ENCODE peak calls at places on chromosomes 11 and 22, in seven cellular contexts. One of them, this sample, is unnamed.

GRCh38 chr11:63567044-63567840 is 4.1 kb upstream of the PLAAT2 start:
- DNase-seq in SK-N-SH: no peak
- DNase-seq in brain microvascular endothelial cell: peak
- DNase-seq in A673: peak
- DNase-seq in uterus: no peak
- DNase-seq in H9: peak
- DNase-seq in cardiac muscle cell: peak
- DNase-seq in this sample: no peak

GRCh38 chr11:88555829-88556202 is 218.3 kb upstream of the CTSC start:
- DNase-seq in SK-N-SH: no peak
- DNase-seq in brain microvascular endothelial cell: no peak
- DNase-seq in A673: no peak
- DNase-seq in uterus: no peak
- DNase-seq in H9: no peak
- DNase-seq in cardiac muscle cell: no peak
- DNase-seq in this sample: no peak

GRCh38 chr11:78647266-78647915 is 72.7 kb upstream of the NARS2 start:
- DNase-seq in SK-N-SH: peak
- DNase-seq in brain microvascular endothelial cell: no peak
- DNase-seq in A673: no peak
- DNase-seq in uterus: no peak
- DNase-seq in H9: no peak
- DNase-seq in cardiac muscle cell: no peak
- DNase-seq in this sample: no peak

GRCh38 chr11:66313321-66314185 is 3.3 kb downstream of the CD248 start:
- DNase-seq in SK-N-SH: peak
- DNase-seq in brain microvascular endothelial cell: no peak
- DNase-seq in A673: no peak
- DNase-seq in uterus: peak
- DNase-seq in H9: peak
- DNase-seq in cardiac muscle cell: peak
- DNase-seq in this sample: no peak

GRCh38 chr11:130299978-130300377 is 14.7 kb downstream of the ZBTB44 start:
- DNase-seq in SK-N-SH: no peak
- DNase-seq in brain microvascular endothelial cell: no peak
- DNase-seq in A673: no peak
- DNase-seq in uterus: no peak
- DNase-seq in H9: no peak
- DNase-seq in cardiac muscle cell: no peak
- DNase-seq in this sample: no peak

GRCh38 chr22:45878051-45878764 is 98.8 kb downstream of the WNT7B start:
- DNase-seq in SK-N-SH: no peak
- DNase-seq in brain microvascular endothelial cell: no peak
- DNase-seq in A673: no peak
- DNase-seq in uterus: peak
- DNase-seq in H9: peak
- DNase-seq in cardiac muscle cell: peak
- DNase-seq in this sample: no peak

GRCh38 chr11:69485337-69486041 is 4.0 kb downstream of the LINC01488 start:
- DNase-seq in SK-N-SH: no peak
- DNase-seq in brain microvascular endothelial cell: no peak
- DNase-seq in A673: no peak
- DNase-seq in uterus: no peak
- DNase-seq in H9: no peak
- DNase-seq in cardiac muscle cell: no peak
- DNase-seq in this sample: no peak

GRCh38 chr11:14916403-14916802 is 24.4 kb upstream of the CYP2R1 start:
- DNase-seq in SK-N-SH: no peak
- DNase-seq in brain microvascular endothelial cell: no peak
- DNase-seq in A673: no peak
- DNase-seq in uterus: no peak
- DNase-seq in H9: no peak
- DNase-seq in cardiac muscle cell: no peak
- DNase-seq in this sample: no peak

GRCh38 chr22:49825436-49825835 is 2.2 kb downstream of the BRD1 start:
- DNase-seq in SK-N-SH: no peak
- DNase-seq in brain microvascular endothelial cell: peak
- DNase-seq in A673: no peak
- DNase-seq in uterus: no peak
- DNase-seq in H9: no peak
- DNase-seq in cardiac muscle cell: no peak
- DNase-seq in this sample: no peak

GRCh38 chr11:103794262-103794661 is 242.2 kb upstream of the DDI1 start:
- DNase-seq in SK-N-SH: no peak
- DNase-seq in brain microvascular endothelial cell: peak
- DNase-seq in A673: no peak
- DNase-seq in uterus: no peak
- DNase-seq in H9: no peak
- DNase-seq in cardiac muscle cell: no peak
- DNase-seq in this sample: no peak

GRCh38 chr22:37228106-37229011 is 15.7 kb downstream of the RAC2 start:
- DNase-seq in SK-N-SH: no peak
- DNase-seq in brain microvascular endothelial cell: no peak
- DNase-seq in A673: no peak
- DNase-seq in uterus: no peak
- DNase-seq in H9: no peak
- DNase-seq in cardiac muscle cell: no peak
- DNase-seq in this sample: no peak

GRCh38 chr11:111460340-111460739 is 51.8 kb downstream of the BTG4 start:
- DNase-seq in SK-N-SH: no peak
- DNase-seq in brain microvascular endothelial cell: no peak
- DNase-seq in A673: no peak
- DNase-seq in uterus: no peak
- DNase-seq in H9: no peak
- DNase-seq in cardiac muscle cell: no peak
- DNase-seq in this sample: no peak

GRCh38 chr11:62034045-62034355 is 66.6 kb upstream of the FTH1 start:
- DNase-seq in SK-N-SH: no peak
- DNase-seq in brain microvascular endothelial cell: no peak
- DNase-seq in A673: no peak
- DNase-seq in uterus: no peak
- DNase-seq in H9: no peak
- DNase-seq in cardiac muscle cell: no peak
- DNase-seq in this sample: no peak

GRCh38 chr11:60334005-60334620 is 7.1 kb downstream of the MS4A6E start:
- DNase-seq in SK-N-SH: peak
- DNase-seq in brain microvascular endothelial cell: peak
- DNase-seq in A673: peak
- DNase-seq in uterus: no peak
- DNase-seq in H9: peak
- DNase-seq in cardiac muscle cell: peak
- DNase-seq in this sample: peak

GRCh38 chr11:567629-568258 is 7.0 kb downstream of the RASSF7 start:
- DNase-seq in SK-N-SH: no peak
- DNase-seq in brain microvascular endothelial cell: no peak
- DNase-seq in A673: no peak
- DNase-seq in uterus: no peak
- DNase-seq in H9: no peak
- DNase-seq in cardiac muscle cell: no peak
- DNase-seq in this sample: no peak

GRCh38 chr11:9138612-9139579 is 47.5 kb upstream of the SCUBE2 start:
- DNase-seq in SK-N-SH: no peak
- DNase-seq in brain microvascular endothelial cell: peak
- DNase-seq in A673: peak
- DNase-seq in uterus: no peak
- DNase-seq in H9: no peak
- DNase-seq in cardiac muscle cell: no peak
- DNase-seq in this sample: no peak

GRCh38 chr11:120169981-120170698 is 32.2 kb upstream of the TRIM29 start:
- DNase-seq in SK-N-SH: no peak
- DNase-seq in brain microvascular endothelial cell: no peak
- DNase-seq in A673: no peak
- DNase-seq in uterus: no peak
- DNase-seq in H9: no peak
- DNase-seq in cardiac muscle cell: no peak
- DNase-seq in this sample: no peak

GRCh38 chr22:24772493-24773220 is 1.9 kb downstream of the PIWIL3 start:
- DNase-seq in SK-N-SH: peak
- DNase-seq in brain microvascular endothelial cell: peak
- DNase-seq in A673: peak
- DNase-seq in uterus: no peak
- DNase-seq in H9: peak
- DNase-seq in cardiac muscle cell: peak
- DNase-seq in this sample: no peak
- TF ChIP-seq CTCF in SK-N-SH: peak
- TF ChIP-seq CTCF in brain microvascular endothelial cell: peak
- TF ChIP-seq CTCF in A673: peak
- TF ChIP-seq CTCF in uterus: no peak
- TF ChIP-seq CTCF in H9: peak
- TF ChIP-seq CTCF in cardiac muscle cell: peak
- TF ChIP-seq CTCF in this sample: peak

GRCh38 chr11:11618973-11619435 is 2.8 kb downstream of the GALNT18 start:
- DNase-seq in SK-N-SH: no peak
- DNase-seq in brain microvascular endothelial cell: no peak
- DNase-seq in A673: no peak
- DNase-seq in uterus: no peak
- DNase-seq in H9: no peak
- DNase-seq in cardiac muscle cell: peak
- DNase-seq in this sample: no peak
- TF ChIP-seq CTCF in SK-N-SH: no peak
- TF ChIP-seq CTCF in brain microvascular endothelial cell: peak
- TF ChIP-seq CTCF in A673: no peak
- TF ChIP-seq CTCF in uterus: no peak
- TF ChIP-seq CTCF in H9: peak
- TF ChIP-seq CTCF in cardiac muscle cell: no peak
- TF ChIP-seq CTCF in this sample: no peak

GRCh38 chr22:29157759-29158535 is 47.7 kb upstream of the EMID1 start:
- DNase-seq in SK-N-SH: no peak
- DNase-seq in brain microvascular endothelial cell: no peak
- DNase-seq in A673: no peak
- DNase-seq in uterus: no peak
- DNase-seq in H9: no peak
- DNase-seq in cardiac muscle cell: no peak
- DNase-seq in this sample: no peak

GRCh38 chr22:29154364-29155048 is 51.2 kb upstream of the EMID1 start:
- DNase-seq in SK-N-SH: peak
- DNase-seq in brain microvascular endothelial cell: peak
- DNase-seq in A673: peak
- DNase-seq in uterus: peak
- DNase-seq in H9: peak
- DNase-seq in cardiac muscle cell: peak
- DNase-seq in this sample: peak

GRCh38 chr22:29155966-29156365 is 49.7 kb upstream of the EMID1 start:
- DNase-seq in SK-N-SH: no peak
- DNase-seq in brain microvascular endothelial cell: no peak
- DNase-seq in A673: no peak
- DNase-seq in uterus: no peak
- DNase-seq in H9: no peak
- DNase-seq in cardiac muscle cell: no peak
- DNase-seq in this sample: no peak

GRCh38 chr22:29158546-29158945 is 47.1 kb upstream of the EMID1 start:
- DNase-seq in SK-N-SH: no peak
- DNase-seq in brain microvascular endothelial cell: no peak
- DNase-seq in A673: no peak
- DNase-seq in uterus: no peak
- DNase-seq in H9: no peak
- DNase-seq in cardiac muscle cell: no peak
- DNase-seq in this sample: no peak

GRCh38 chr22:29156507-29156906 is 49.2 kb upstream of the EMID1 start:
- DNase-seq in SK-N-SH: no peak
- DNase-seq in brain microvascular endothelial cell: no peak
- DNase-seq in A673: no peak
- DNase-seq in uterus: no peak
- DNase-seq in H9: peak
- DNase-seq in cardiac muscle cell: peak
- DNase-seq in this sample: no peak
- TF ChIP-seq CTCF in SK-N-SH: no peak
- TF ChIP-seq CTCF in brain microvascular endothelial cell: peak
- TF ChIP-seq CTCF in A673: peak
- TF ChIP-seq CTCF in uterus: no peak
- TF ChIP-seq CTCF in H9: peak
- TF ChIP-seq CTCF in cardiac muscle cell: peak
- TF ChIP-seq CTCF in this sample: no peak

GRCh38 chr22:20606041-20606783 is 98.8 kb downstream of the MED15 start:
- DNase-seq in SK-N-SH: peak
- DNase-seq in brain microvascular endothelial cell: peak
- DNase-seq in A673: peak
- DNase-seq in uterus: no peak
- DNase-seq in H9: peak
- DNase-seq in cardiac muscle cell: peak
- DNase-seq in this sample: peak
- TF ChIP-seq CTCF in SK-N-SH: peak
- TF ChIP-seq CTCF in brain microvascular endothelial cell: peak
- TF ChIP-seq CTCF in A673: peak
- TF ChIP-seq CTCF in uterus: peak
- TF ChIP-seq CTCF in H9: peak
- TF ChIP-seq CTCF in cardiac muscle cell: peak
- TF ChIP-seq CTCF in this sample: peak